ENCODE peak calls at places on chromosomes 3 and 15, in four cellular contexts. I, J, C and P are unnamed samples.

GRCh38 chr15:38652998-38653397 is 88.4 kb upstream of the RASGRP1 start:
- DNase-seq in C (no peak), J (no peak), I (peak; percentile 59), P (no peak)

GRCh38 chr3:105367406-105368213 is 901 bp downstream of the ALCAM start:
- DNase-seq in J (peak; percentile 70), C (peak; percentile 85), I (peak; percentile 66), P (no peak)

GRCh38 chr15:36880913-36881290 is 219.4 kb downstream of the MEIS2 start:
- DNase-seq in C (no peak), J (no peak), I (no peak), P (no peak)

GRCh38 chr3:147423601-147424324 is 14.6 kb downstream of the ZIC1 start:
- DNase-seq in I (no peak), C (no peak), J (no peak), P (no peak)

GRCh38 chr3:143885803-143886427 is 37.6 kb upstream of the SLC9A9 start:
- DNase-seq in I (peak; percentile 55), J (peak; percentile 34), C (no peak), P (no peak)

GRCh38 chr3:160401301-160402095 is 2.0 kb downstream of the SMC4 start:
- DNase-seq in J (peak; percentile 88), C (no peak), I (peak; percentile 39), P (no peak)

GRCh38 chr3:156826144-156826895 is at the start of gene LEKR1:
- DNase-seq in C (peak; percentile 96), I (no peak), J (peak; percentile 98), P (peak; percentile 68)

GRCh38 chr3:175155172-175155571 is 296.0 kb downstream of the NAALADL2 start:
- DNase-seq in J (no peak), I (no peak), C (no peak), P (no peak)

GRCh38 chr3:128814514-128815317 is 64.7 kb upstream of the ACAD9 start:
- DNase-seq in I (no peak), C (no peak), J (no peak), P (no peak)

GRCh38 chr3:26280517-26280916 is 342.1 kb upstream of the LRRC3B start:
- DNase-seq in J (no peak), I (no peak), C (no peak), P (no peak)

GRCh38 chr15:59296181-59296617 is 76.5 kb downstream of the MYO1E start:
- DNase-seq in I (no peak), C (no peak), J (peak; percentile 86), P (peak; percentile 88)

GRCh38 chr15:58523634-58524033 is 91.8 kb downstream of the LIPC start:
- DNase-seq in C (no peak), J (no peak), I (no peak), P (no peak)

GRCh38 chr3:59709702-59710555 is 660.1 kb upstream of the CFAP20DC start:
- DNase-seq in I (no peak), J (no peak), C (peak; percentile 80), P (no peak)

GRCh38 chr3:141303481-141304223 is 64.7 kb upstream of the ZBTB38 start:
- DNase-seq in C (no peak), I (peak; percentile 81), J (peak; percentile 86), P (no peak)

GRCh38 chr3:30682434-30683155 is 76.2 kb downstream of the TGFBR2 start:
- DNase-seq in J (no peak), C (no peak), I (no peak), P (no peak)

GRCh38 chr15:67134577-67135492 is 69.4 kb downstream of the SMAD3 start:
- DNase-seq in J (no peak), I (no peak), C (no peak), P (no peak)

GRCh38 chr3:37766797-37767776 is 94.6 kb upstream of the CTDSPL start:
- DNase-seq in I (no peak), J (no peak), C (no peak), P (no peak)

GRCh38 chr3:19013879-19014278 is 134.4 kb upstream of the KCNH8 start:
- DNase-seq in C (no peak), J (no peak), I (no peak), P (no peak)

GRCh38 chr15:31606942-31607497 is 280.4 kb downstream of the KLF13 start:
- DNase-seq in I (no peak), J (peak; percentile 57), C (no peak), P (no peak)

DNA sequence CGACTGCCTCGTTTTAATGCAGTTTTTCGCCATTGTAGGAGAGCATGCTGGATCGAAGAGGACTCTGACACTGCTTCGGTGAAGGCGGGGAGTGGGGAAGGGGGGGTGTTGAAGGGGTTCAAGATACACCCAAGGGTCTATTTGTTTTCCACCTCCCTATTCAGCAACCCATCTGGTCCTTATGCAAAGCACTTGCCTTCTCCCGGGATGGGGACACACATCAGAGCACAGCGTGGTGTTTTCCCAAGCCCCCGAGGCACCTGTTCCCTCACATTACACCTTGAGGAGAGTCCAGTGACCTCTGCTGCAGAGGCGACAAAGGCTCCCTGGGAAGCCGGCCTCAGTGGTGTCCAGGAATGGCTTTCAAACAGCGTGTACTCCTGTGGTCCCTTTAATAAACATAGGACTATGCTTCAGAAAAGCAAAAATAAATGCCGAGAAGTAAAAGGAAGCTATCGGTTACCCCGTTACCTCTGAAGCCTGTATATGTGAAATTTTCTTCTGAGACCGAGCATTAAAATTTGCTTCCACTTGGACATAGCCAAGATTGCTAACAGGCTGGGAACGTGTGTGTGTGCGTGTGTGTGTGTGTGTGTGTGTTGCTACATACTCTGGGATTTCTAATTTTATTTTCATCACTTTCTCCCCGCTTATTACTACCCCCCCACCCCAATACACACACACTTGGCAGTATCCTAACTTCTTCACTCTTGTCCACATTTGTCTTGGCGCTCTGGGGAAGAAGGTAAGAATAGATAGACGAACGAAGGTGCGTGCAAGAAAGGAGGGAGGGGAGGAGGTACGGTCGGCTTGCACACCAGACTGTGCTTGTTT is 53.2 kb downstream of the CCDC54 start:
- DNase-seq in J (peak; percentile 19), I (no peak), C (no peak), P (no peak)
- TF ChIP-seq CTCF in J (no peak), I (peak; percentile 27), C (no peak), P (no peak)

DNA sequence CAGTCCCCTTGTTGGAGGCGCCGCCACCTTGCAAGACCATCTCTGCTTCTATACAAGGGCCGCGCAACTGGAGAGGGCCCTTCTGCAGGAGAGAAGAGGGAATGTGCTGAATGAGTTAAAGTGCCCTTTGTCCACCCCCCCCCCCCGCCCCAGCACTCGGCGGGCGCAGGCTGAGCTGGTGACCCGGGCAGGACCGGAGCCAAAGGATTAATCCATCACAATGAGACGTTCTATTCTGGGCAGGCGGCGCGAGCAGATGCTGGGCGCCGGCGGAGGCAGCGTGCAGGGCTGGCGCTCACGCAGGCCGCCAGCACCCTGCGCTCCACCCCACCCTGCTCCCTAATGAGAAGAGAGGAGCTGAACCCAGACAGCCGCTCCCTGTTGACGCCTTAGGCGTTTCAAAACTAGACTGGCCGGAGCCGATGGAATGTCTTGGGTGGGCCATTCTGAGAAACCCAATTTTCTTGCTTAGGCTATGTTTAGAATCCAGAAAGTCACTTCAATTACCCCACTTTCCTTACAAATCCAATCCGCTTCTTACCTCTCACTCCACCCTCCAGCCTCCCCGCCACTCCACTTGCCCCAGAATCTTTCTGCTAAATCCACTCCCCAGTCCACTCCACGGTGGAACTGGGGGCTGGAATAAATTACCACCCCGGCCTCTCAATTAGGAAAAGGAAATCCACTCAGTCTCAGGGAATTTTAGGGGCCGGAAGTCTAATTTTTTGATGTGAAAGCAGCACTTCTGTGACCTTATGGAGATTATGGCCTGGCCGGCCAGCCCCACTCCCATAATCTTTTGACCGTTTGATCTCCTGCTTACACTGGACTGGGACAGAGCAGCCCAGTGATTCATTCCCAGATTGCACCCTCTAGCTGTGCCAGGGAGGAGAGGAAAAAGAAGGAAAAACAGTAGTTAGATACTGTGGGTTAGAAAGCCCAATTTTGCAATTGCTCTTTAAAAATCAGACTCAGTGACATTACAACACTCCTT is 32.7 kb downstream of the GJD2 start:
- DNase-seq in I (no peak), J (peak; percentile 40), C (no peak), P (no peak)
- H3K4me3 ChIP-seq in I (no peak overlapping the region), J (no peak overlapping the region), C (peak overlapping the region; percentile 10), P (peak overlapping the region; percentile 26)

GRCh38 chr3:64319391-64319790 is 94.1 kb upstream of the PRICKLE2 start:
- DNase-seq in C (no peak), I (no peak), J (no peak), P (no peak)
- TF ChIP-seq CTCF in C (no peak), I (no peak), J (peak; percentile 22), P (peak; percentile 34)

GRCh38 chr3:48465531-48466378 is 19.2 kb downstream of the ATRIP start:
- DNase-seq in C (peak; percentile 95), J (peak; percentile 100), I (peak; percentile 90), P (peak; percentile 96)
- H3K4me3 ChIP-seq in C (peak overlapping the region; percentile 66), J (peak overlapping the region; percentile 52), I (peak overlapping the region; percentile 72), P (peak overlapping the region; percentile 66)

DNA sequence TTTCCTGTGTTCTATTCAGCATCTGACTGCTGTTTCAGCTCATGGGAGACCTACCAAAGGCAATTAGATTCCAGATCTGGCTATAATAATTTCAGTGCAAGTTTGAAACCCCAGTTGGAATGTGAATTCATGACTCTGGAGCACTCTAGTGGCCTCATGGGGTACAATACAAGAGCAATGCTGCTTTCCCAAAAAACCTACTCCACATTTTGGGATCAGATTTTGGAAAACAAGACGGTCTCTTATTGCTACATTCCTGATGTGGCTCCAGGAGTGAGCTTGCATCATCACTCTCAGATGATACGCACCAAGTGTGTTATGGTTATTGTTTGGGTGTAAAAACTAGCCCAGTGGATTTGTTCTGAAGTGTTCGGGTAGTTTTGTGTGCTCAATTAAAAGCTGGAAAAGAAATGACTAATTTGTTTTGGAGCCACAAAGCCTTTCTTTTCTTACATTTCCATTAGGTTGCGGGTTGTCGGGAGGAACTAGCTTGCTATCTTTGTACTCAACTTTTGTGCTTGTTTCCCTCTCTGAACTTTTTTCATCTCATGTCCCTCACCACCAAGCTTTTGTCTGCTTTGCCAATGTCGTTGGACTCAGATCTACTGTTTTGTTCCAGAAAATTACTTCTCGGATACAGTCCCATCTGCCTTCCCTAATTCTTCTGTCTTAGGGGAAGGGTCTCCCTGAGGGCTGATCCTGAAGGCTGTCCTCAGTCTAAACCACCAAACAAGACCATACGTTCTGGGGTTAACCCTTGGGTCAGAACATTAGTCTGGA is 272.1 kb downstream of the BBX start:
- DNase-seq in I (no peak), C (no peak), J (peak; percentile 4), P (no peak)
- TF ChIP-seq CTCF in I (peak; percentile 32), C (peak; percentile 29), J (peak; percentile 29), P (peak; percentile 46)

DNA sequence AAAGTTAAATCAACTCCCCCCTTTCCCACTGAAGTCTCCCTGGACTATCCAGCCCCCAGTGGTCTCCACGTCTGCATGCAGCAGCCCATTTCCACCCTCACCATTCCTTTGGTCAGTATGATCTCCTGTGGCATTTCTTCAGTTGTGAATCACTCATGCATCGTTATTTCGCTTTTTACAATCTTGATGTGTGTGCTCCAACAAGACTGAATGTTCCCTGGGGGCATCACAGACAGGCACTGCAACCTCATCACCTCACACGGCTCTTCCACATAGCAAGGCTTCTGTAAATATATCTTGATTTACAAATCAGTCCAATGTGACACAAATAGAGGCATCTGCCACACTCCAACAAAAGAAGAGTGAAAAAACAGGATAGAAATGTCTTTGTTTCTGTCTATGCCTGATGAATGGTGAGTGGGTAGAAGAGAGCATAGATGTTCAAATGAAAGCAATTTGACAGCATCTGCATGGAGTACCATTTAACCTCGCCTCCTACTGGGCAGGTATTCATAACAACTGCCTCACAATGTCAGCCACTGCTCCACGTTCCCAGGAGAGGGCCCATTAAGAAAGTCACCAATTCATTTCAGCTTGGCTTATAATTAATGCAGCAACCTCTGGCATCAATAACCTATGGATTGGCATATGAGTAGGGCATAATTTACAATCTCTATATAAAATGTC is 5.2 kb downstream of the HEG1 start:
- DNase-seq in J (no peak), I (no peak), C (no peak), P (no peak)
- H3K4me3 ChIP-seq in J (no peak overlapping the region), I (no peak overlapping the region), C (no peak overlapping the region), P (no peak overlapping the region)

GRCh38 chr3:103796068-103796467 is 1361.3 kb downstream of the ZPLD1 start:
- DNase-seq in J (no peak), I (no peak), C (no peak), P (no peak)
- TF ChIP-seq CTCF in J (no peak), I (no peak), C (no peak), P (no peak)